ENCODE peak calls at places on chromosomes 3 and 15, in six cellular contexts. One of them, this sample, is unnamed.

GRCh38 chr3:183148056-183148455 is 14.5 kb downstream of the LAMP3 start:
- DNase-seq in IMR-90: peak; percentile 66
- DNase-seq in tibial nerve: no peak
- DNase-seq in hepatocyte: no peak
- DNase-seq in A549: no peak
- DNase-seq in HCT116: no peak
- DNase-seq in this sample: no peak

GRCh38 chr15:88878720-88879184 is 16.6 kb downstream of the HAPLN3 start:
- DNase-seq in IMR-90: peak; percentile 35
- DNase-seq in tibial nerve: no peak
- DNase-seq in hepatocyte: peak; percentile 69
- DNase-seq in A549: peak; percentile 87
- DNase-seq in HCT116: no peak
- DNase-seq in this sample: peak; percentile 82

GRCh38 chr3:115623414-115623868 is at the start of gene GAP43:
- DNase-seq in IMR-90: peak; percentile 86
- DNase-seq in tibial nerve: peak; percentile 4
- DNase-seq in hepatocyte: peak; percentile 71
- DNase-seq in A549: peak; percentile 8
- DNase-seq in HCT116: no peak
- DNase-seq in this sample: no peak

GRCh38 chr3:111072016-111072891 is 638 bp downstream of the NECTIN3 start:
- DNase-seq in IMR-90: peak; percentile 25
- DNase-seq in tibial nerve: peak; percentile 11
- DNase-seq in hepatocyte: peak; percentile 65
- DNase-seq in A549: peak; percentile 7
- DNase-seq in HCT116: no peak
- DNase-seq in this sample: no peak

GRCh38 chr3:145972851-145973250 is 188.1 kb downstream of the PLOD2 start:
- DNase-seq in IMR-90: no peak
- DNase-seq in tibial nerve: no peak
- DNase-seq in hepatocyte: no peak
- DNase-seq in A549: no peak
- DNase-seq in HCT116: no peak
- DNase-seq in this sample: no peak

GRCh38 chr3:194272221-194272620 is 78.9 kb downstream of the CPN2 start:
- DNase-seq in IMR-90: no peak
- DNase-seq in tibial nerve: no peak
- DNase-seq in hepatocyte: no peak
- DNase-seq in A549: no peak
- DNase-seq in HCT116: no peak
- DNase-seq in this sample: no peak

GRCh38 chr3:22371592-22372291 is 620.7 kb upstream of the ZNF385D start:
- DNase-seq in IMR-90: no peak
- DNase-seq in tibial nerve: no peak
- DNase-seq in hepatocyte: peak; percentile 6
- DNase-seq in A549: no peak
- DNase-seq in HCT116: no peak
- DNase-seq in this sample: no peak

GRCh38 chr15:36278219-36278618 is 301.2 kb upstream of the CDIN1 start:
- DNase-seq in IMR-90: peak; percentile 11
- DNase-seq in tibial nerve: no peak
- DNase-seq in hepatocyte: no peak
- DNase-seq in A549: no peak
- DNase-seq in HCT116: no peak
- DNase-seq in this sample: peak; percentile 46

GRCh38 chr3:46325645-46326300 is 28.1 kb upstream of the CCR2 start:
- DNase-seq in IMR-90: no peak
- DNase-seq in tibial nerve: no peak
- DNase-seq in hepatocyte: no peak
- DNase-seq in A549: no peak
- DNase-seq in HCT116: no peak
- DNase-seq in this sample: no peak

GRCh38 chr3:72102057-72102711 is 317.2 kb upstream of the PROK2 start:
- DNase-seq in IMR-90: no peak
- DNase-seq in tibial nerve: no peak
- DNase-seq in hepatocyte: no peak
- DNase-seq in A549: no peak
- DNase-seq in HCT116: no peak
- DNase-seq in this sample: peak; percentile 96

GRCh38 chr3:191987951-191988350 is 527.0 kb downstream of the PYDC2 start:
- DNase-seq in IMR-90: no peak
- DNase-seq in tibial nerve: no peak
- DNase-seq in hepatocyte: no peak
- DNase-seq in A549: no peak
- DNase-seq in HCT116: no peak
- DNase-seq in this sample: no peak

GRCh38 chr3:180875071-180875698 is 37.3 kb upstream of the FXR1 start:
- DNase-seq in IMR-90: no peak
- DNase-seq in tibial nerve: no peak
- DNase-seq in hepatocyte: no peak
- DNase-seq in A549: no peak
- DNase-seq in HCT116: no peak
- DNase-seq in this sample: no peak

GRCh38 chr3:188220988-188221818 is 67.2 kb downstream of the LPP start:
- DNase-seq in IMR-90: peak; percentile 76
- DNase-seq in tibial nerve: peak; percentile 74
- DNase-seq in hepatocyte: no peak
- DNase-seq in A549: no peak
- DNase-seq in HCT116: no peak
- DNase-seq in this sample: no peak

DNA sequence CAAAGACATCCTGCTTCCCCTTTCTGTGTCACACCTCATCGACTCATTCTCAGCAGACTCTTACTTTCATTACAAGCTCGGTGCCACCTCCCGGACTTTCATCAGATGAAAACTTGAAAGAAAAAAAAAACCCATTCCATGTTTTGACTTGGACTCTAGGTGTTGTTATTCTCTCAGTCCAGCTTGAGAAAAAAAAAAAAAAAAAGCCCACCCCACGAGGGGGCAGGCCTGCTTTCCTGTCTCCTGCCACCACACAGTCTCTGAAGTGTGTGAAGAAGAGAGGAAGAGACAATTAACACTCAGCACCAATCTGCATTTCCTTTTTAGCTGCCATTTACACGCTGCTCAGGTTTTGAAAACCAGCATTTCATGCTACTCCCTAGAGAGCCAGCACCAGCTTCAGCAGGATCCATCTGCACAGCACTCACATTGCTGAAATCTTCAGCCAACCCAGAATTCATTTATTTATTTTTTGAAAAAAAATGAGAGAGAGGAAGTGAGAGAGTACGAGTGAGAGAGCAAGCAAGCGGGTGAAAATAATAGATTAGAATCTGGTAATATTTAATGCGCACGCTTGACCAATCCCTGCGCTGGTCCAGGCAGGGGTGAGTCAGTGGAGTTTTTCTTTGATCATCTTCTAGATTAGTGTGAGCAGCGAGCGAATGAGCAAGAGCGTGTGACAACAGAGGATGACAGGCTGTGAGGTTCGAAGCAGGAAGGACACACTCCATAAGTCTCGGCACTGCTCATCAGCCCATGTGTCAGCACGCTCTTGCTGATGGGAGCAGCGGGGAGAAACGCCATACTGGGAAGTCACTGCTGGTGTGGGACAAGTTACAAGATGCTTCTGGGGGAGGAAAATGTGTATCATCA is 23.5 kb downstream of the ZNF80 start:
- DNase-seq in IMR-90: peak; percentile 78
- DNase-seq in tibial nerve: peak; percentile 12
- DNase-seq in hepatocyte: no peak
- DNase-seq in A549: no peak
- DNase-seq in HCT116: no peak
- DNase-seq in this sample: peak; percentile 96
- H3K4me1 ChIP-seq in IMR-90: no peaks in the 10 kb centered on the region
- H3K4me1 ChIP-seq in tibial nerve: no peaks in the 10 kb centered on the region
- H3K4me1 ChIP-seq in hepatocyte: no peaks in the 10 kb centered on the region
- H3K4me1 ChIP-seq in A549: no peaks in the 10 kb centered on the region
- H3K4me1 ChIP-seq in HCT116: no peaks in the 10 kb centered on the region
- H3K4me1 ChIP-seq in this sample: peaks cover 77% of the 10 kb centered on the region

DNA sequence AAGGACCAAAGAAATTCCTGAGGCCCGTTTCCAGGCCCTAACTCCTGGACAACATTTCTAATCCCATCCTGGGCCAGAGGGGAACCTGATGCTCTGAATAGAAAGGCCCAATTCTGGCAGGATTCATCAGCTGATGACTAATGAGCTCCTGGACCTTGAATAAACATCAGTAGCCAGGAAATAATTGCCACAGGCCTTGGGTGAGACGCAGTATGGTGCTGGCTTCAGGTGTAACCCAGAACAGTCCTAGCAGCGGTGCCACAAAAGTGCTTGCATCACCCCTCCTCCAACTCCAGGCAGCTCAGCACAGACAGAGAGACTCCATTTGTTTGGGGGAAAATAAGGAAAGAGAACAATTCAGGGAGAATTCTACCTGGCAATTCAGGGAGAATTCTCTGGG is 184.7 kb upstream of the POU1F1 start:
- DNase-seq in IMR-90: no peak
- DNase-seq in tibial nerve: no peak
- DNase-seq in hepatocyte: no peak
- DNase-seq in A549: no peak
- DNase-seq in HCT116: no peak
- DNase-seq in this sample: no peak
- H3K27ac ChIP-seq in IMR-90: no peak overlapping the region
- H3K27ac ChIP-seq in tibial nerve: no peak overlapping the region
- H3K27ac ChIP-seq in hepatocyte: no peak overlapping the region
- H3K27ac ChIP-seq in A549: peak overlapping the region; percentile 62
- H3K27ac ChIP-seq in HCT116: no peak overlapping the region
- H3K27ac ChIP-seq in this sample: no peak overlapping the region

GRCh38 chr3:151197981-151198767 is 4.8 kb downstream of the GPR171 start:
- DNase-seq in IMR-90: peak; percentile 74
- DNase-seq in tibial nerve: no peak
- DNase-seq in hepatocyte: peak; percentile 39
- DNase-seq in A549: no peak
- DNase-seq in HCT116: no peak
- DNase-seq in this sample: no peak
- H3K4me1 ChIP-seq in IMR-90: peaks cover 2% of the 10 kb centered on the region
- H3K4me1 ChIP-seq in tibial nerve: no peaks in the 10 kb centered on the region
- H3K4me1 ChIP-seq in hepatocyte: peaks cover 17% of the 10 kb centered on the region
- H3K4me1 ChIP-seq in A549: peaks cover 18% of the 10 kb centered on the region
- H3K4me1 ChIP-seq in HCT116: no peaks in the 10 kb centered on the region
- H3K4me1 ChIP-seq in this sample: no peaks in the 10 kb centered on the region

GRCh38 chr3:158808697-158809096 is 6.8 kb downstream of the MFSD1 start:
- DNase-seq in IMR-90: peak; percentile 85
- DNase-seq in tibial nerve: no peak
- DNase-seq in hepatocyte: no peak
- DNase-seq in A549: no peak
- DNase-seq in HCT116: no peak
- DNase-seq in this sample: no peak
- H3K27ac ChIP-seq in IMR-90: no peak overlapping the region
- H3K27ac ChIP-seq in tibial nerve: no peak overlapping the region
- H3K27ac ChIP-seq in hepatocyte: no peak overlapping the region
- H3K27ac ChIP-seq in A549: no peak overlapping the region
- H3K27ac ChIP-seq in HCT116: no peak overlapping the region
- H3K27ac ChIP-seq in this sample: no peak overlapping the region

GRCh38 chr3:42035816-42036482 is 55.2 kb upstream of the TRAK1 start:
- DNase-seq in IMR-90: no peak
- DNase-seq in tibial nerve: no peak
- DNase-seq in hepatocyte: no peak
- DNase-seq in A549: no peak
- DNase-seq in HCT116: no peak
- DNase-seq in this sample: no peak
- H3K4me1 ChIP-seq in IMR-90: peaks cover 47% of the 10 kb centered on the region
- H3K4me1 ChIP-seq in tibial nerve: no peaks in the 10 kb centered on the region
- H3K4me1 ChIP-seq in hepatocyte: peaks cover 43% of the 10 kb centered on the region
- H3K4me1 ChIP-seq in A549: peaks cover 58% of the 10 kb centered on the region
- H3K4me1 ChIP-seq in HCT116: peaks cover 39% of the 10 kb centered on the region
- H3K4me1 ChIP-seq in this sample: peaks cover 49% of the 10 kb centered on the region

DNA sequence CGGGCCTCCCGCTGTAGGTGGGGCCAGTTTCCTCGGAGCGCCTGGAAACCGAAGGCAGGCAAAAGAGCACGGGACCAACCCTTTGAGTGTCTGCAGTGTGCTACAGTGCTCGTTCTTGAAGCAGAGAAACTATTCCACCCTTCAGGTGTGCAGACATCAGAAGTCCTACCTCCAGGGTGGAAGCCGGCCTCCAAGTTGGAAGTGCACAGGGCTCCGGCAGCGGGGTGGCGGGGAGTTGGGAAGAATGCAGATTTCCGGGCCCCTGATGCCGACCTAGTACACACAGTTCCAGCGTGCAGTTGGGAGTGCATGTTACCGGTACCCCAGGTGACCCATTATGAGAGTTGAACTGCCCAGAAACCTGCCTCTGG is 3.0 kb downstream of the KLF13 start:
- DNase-seq in IMR-90: no peak
- DNase-seq in tibial nerve: no peak
- DNase-seq in hepatocyte: no peak
- DNase-seq in A549: no peak
- DNase-seq in HCT116: no peak
- DNase-seq in this sample: no peak
- H3K27ac ChIP-seq in IMR-90: no peak overlapping the region
- H3K27ac ChIP-seq in tibial nerve: peak overlapping the region; percentile 99
- H3K27ac ChIP-seq in hepatocyte: no peak overlapping the region
- H3K27ac ChIP-seq in A549: peak overlapping the region; percentile 94
- H3K27ac ChIP-seq in HCT116: no peak overlapping the region
- H3K27ac ChIP-seq in this sample: peak overlapping the region; percentile 40

This sample was measured in Karpas-422.